ENCODE peak calls at places on chromosomes 12 and 14, in seven cellular contexts. P, O, K, S, Y, J and Q are unnamed samples.
A peak's percentile ranks its signal among the peaks of the same experiment; 100 is the strongest.

GRCh38 chr14:90301580-90302181 is 30.1 kb downstream of the NRDE2 start:
- DNase-seq in P (peak; percentile 80), O (peak; percentile 59), K (no peak), S (no peak), Y (no peak), J (no peak), Q (no peak)

GRCh38 chr14:71242237-71242748 is 335.0 kb downstream of the PCNX1 start:
- DNase-seq in P (peak; percentile 60), O (no peak), K (no peak), S (no peak), Y (no peak), J (no peak), Q (no peak)

GRCh38 chr12:89179983-89180382 is 172.3 kb downstream of the DUSP6 start:
- DNase-seq in P (peak; percentile 95), O (peak; percentile 99), K (no peak), S (no peak), Y (peak; percentile 67), J (no peak), Q (no peak)

GRCh38 chr12:93363854-93364297 is 13.8 kb upstream of the NUDT4 start:
- DNase-seq in P (no peak), O (no peak), K (no peak), S (no peak), Y (no peak), J (peak; percentile 35), Q (no peak)

GRCh38 chr14:66507181-66507721 is 696 bp upstream of the GPHN start:
- DNase-seq in P (no peak), O (peak; percentile 48), K (no peak), S (no peak), Y (no peak), J (no peak), Q (no peak)

GRCh38 chr12:103884316-103884715 is 43.3 kb upstream of the NT5DC3 start:
- DNase-seq in P (peak; percentile 85), O (peak; percentile 53), K (no peak), S (no peak), Y (no peak), J (peak; percentile 65), Q (no peak)

GRCh38 chr14:100891501-100892445 is 11.7 kb downstream of the RTL1 start:
- DNase-seq in P (no peak), O (no peak), K (peak; percentile 5), S (no peak), Y (peak; percentile 15), J (no peak), Q (no peak)

GRCh38 chr12:68447807-68448138 is 115.6 kb upstream of the MDM1 start:
- DNase-seq in P (no peak), O (no peak), K (no peak), S (no peak), Y (no peak), J (no peak), Q (no peak)

GRCh38 chr14:91509083-91509877 is 830 bp downstream of the PPP4R3A start:
- DNase-seq in P (peak; percentile 20), O (peak; percentile 26), K (peak; percentile 52), S (no peak), Y (peak; percentile 54), J (peak; percentile 29), Q (peak; percentile 18)

GRCh38 chr12:131351319-131352028 is 359.4 kb upstream of the SFSWAP start:
- DNase-seq in P (no peak), O (no peak), K (no peak), S (no peak), Y (no peak), J (peak; percentile 17), Q (no peak)

GRCh38 chr14:32217301-32217700 is 14.2 kb upstream of the RNU6-8 start:
- DNase-seq in P (no peak), O (no peak), K (no peak), S (no peak), Y (no peak), J (no peak), Q (no peak)

GRCh38 chr12:102317155-102317554 is 119.5 kb upstream of the PMCH start:
- DNase-seq in P (no peak), O (no peak), K (no peak), S (no peak), Y (no peak), J (no peak), Q (no peak)

GRCh38 chr14:102754370-102755262 is 22.6 kb upstream of the TRAF3 start:
- DNase-seq in P (no peak), O (no peak), K (no peak), S (no peak), Y (no peak), J (peak; percentile 80), Q (no peak)

GRCh38 chr12:117236456-117237001 is 46.3 kb upstream of the FBXO21 start:
- DNase-seq in P (peak; percentile 56), O (peak; percentile 35), K (peak; percentile 99), S (peak; percentile 99), Y (peak; percentile 67), J (peak; percentile 75), Q (peak; percentile 97)

GRCh38 chr12:83465632-83466031 is 778.9 kb downstream of the TMTC2 start:
- DNase-seq in P (no peak), O (no peak), K (no peak), S (no peak), Y (no peak), J (no peak), Q (no peak)

GRCh38 chr12:119713551-119714031 is 45.7 kb downstream of the PRKAB1 start:
- DNase-seq in P (no peak), O (no peak), K (no peak), S (no peak), Y (peak; percentile 80), J (no peak), Q (no peak)

GRCh38 chr12:45660330-45660729 is 69.2 kb upstream of the ARID2 start:
- DNase-seq in P (peak; percentile 57), O (peak; percentile 87), K (no peak), S (no peak), Y (peak; percentile 39), J (no peak), Q (no peak)

GRCh38 chr14:21268612-21269251 is 510 bp downstream of the HNRNPC start:
- DNase-seq in P (peak; percentile 75), O (peak; percentile 48), K (no peak), S (peak; percentile 18), Y (peak; percentile 37), J (no peak), Q (peak; percentile 14)

GRCh38 chr12:11861864-11862600 is 208.7 kb upstream of the BCL2L14 start:
- DNase-seq in P (no peak), O (no peak), K (no peak), S (no peak), Y (no peak), J (no peak), Q (no peak)

GRCh38 chr12:118404876-118405521 is 28.6 kb downstream of the SUDS3 start:
- DNase-seq in P (peak; percentile 71), O (peak; percentile 46), K (peak; percentile 81), S (peak; percentile 69), Y (peak; percentile 32), J (peak; percentile 43), Q (peak; percentile 77)

GRCh38 chr12:26963413-26963812 is 25.1 kb downstream of the FGFR1OP2 start:
- DNase-seq in P (no peak), O (no peak), K (no peak), S (no peak), Y (no peak), J (no peak), Q (no peak)

GRCh38 chr14:79278798-79279644 is 932.3 kb downstream of the DIO2 start:
- DNase-seq in P (peak; percentile 84), O (peak; percentile 91), K (peak; percentile 86), S (peak; percentile 91), Y (peak; percentile 91), J (no peak), Q (peak; percentile 72)

GRCh38 chr14:53247596-53248370 is 94.7 kb upstream of the DDHD1 start:
- DNase-seq in P (no peak), O (no peak), K (no peak), S (no peak), Y (no peak), J (no peak), Q (no peak)

GRCh38 chr14:70640938-70641547 is 673 bp upstream of the TTC9 start:
- DNase-seq in P (no peak), O (peak; percentile 57), K (peak; percentile 50), S (no peak), Y (peak; percentile 41), J (peak; percentile 72), Q (no peak)

GRCh38 chr12:113097716-113098427 is 37.7 kb downstream of the RASAL1 start:
- DNase-seq in P (peak; percentile 51), O (no peak), K (no peak), S (peak; percentile 50), Y (no peak), J (no peak), Q (no peak)

GRCh38 chr14:51653096-51653814 is 1.5 kb downstream of the FRMD6 start:
- DNase-seq in P (peak; percentile 91), O (peak; percentile 42), K (no peak), S (no peak), Y (no peak), J (no peak), Q (no peak)
- TF ChIP-seq CTCF in P (peak; percentile 52), O (no peak), K (no peak), S (no peak), Y (peak; percentile 22), J (peak; percentile 12), Q (peak; percentile 54)

GRCh38 chr14:105473677-105474477 is 744 bp upstream of the CRIP2 start:
- DNase-seq in P (peak; percentile 93), O (peak; percentile 76), K (peak; percentile 91), S (peak; percentile 99), Y (peak; percentile 91), J (peak; percentile 66), Q (peak; percentile 94)

GRCh38 chr14:105473033-105473676 is 1.5 kb upstream of the CRIP2 start:
- DNase-seq in P (no peak), O (no peak), K (no peak), S (no peak), Y (no peak), J (no peak), Q (no peak)

GRCh38 chr14:105475916-105476845 is 1.6 kb downstream of the CRIP2 start:
- DNase-seq in P (peak; percentile 79), O (no peak), K (no peak), S (no peak), Y (peak; percentile 60), J (no peak), Q (no peak)

GRCh38 chr14:105475269-105475915 is 771 bp downstream of the CRIP2 start:
- DNase-seq in P (no peak), O (peak; percentile 60), K (no peak), S (peak; percentile 30), Y (no peak), J (no peak), Q (no peak)

GRCh38 chr14:105474478-105475268 is at the start of gene CRIP2:
- DNase-seq in P (peak; percentile 57), O (no peak), K (peak; percentile 65), S (peak; percentile 72), Y (no peak), J (peak; percentile 78), Q (no peak)
- TF ChIP-seq CTCF in P (no peak), O (no peak), K (no peak), S (no peak), Y (no peak), J (no peak), Q (no peak)

DNA sequence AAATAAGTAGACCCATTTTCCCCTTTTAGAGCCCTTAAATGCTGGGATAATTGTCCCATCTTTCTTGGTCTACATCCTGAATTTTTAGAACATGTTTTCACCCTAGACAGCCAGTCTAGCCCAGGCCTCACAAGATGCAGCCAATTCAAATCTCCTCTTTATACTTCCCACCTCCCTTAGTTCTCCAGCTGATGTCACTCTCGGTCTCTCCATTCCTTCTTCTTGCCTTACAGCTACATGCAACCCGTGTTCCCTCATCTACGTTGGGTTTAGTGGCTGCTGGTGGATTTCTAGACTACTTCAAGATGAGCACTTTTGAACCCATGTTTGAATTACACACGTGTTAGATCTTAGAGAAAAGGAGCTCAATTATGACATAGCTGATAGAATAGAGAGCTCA is 132.0 kb downstream of the PPM1H start:
- DNase-seq in P (no peak), O (no peak), K (no peak), S (no peak), Y (no peak), J (no peak), Q (no peak)
- TF ChIP-seq CTCF in P (no peak), O (no peak), K (no peak), S (no peak), Y (no peak), J (no peak), Q (no peak)

GRCh38 chr12:34625116-34625515 is 602.8 kb downstream of the ALG10 start:
- DNase-seq in P (no peak), O (peak; percentile 4), K (no peak), S (no peak), Y (no peak), J (no peak), Q (no peak)
- TF ChIP-seq CTCF in P (peak; percentile 18), O (no peak), K (peak; percentile 21), S (no peak), Y (no peak), J (peak; percentile 15), Q (peak; percentile 33)